ENCODE peak calls at places on chromosomes 6 and 20, in seven cellular contexts. S is adrenal gland, B is stomach, I is prostate gland, W is H1, Y is A549, O is body of pancreas. L is an unnamed sample.

GRCh38 chr20:43305749-43306148 is 116.0 kb upstream of the PTPRT start:
- DNase-seq in S (no peak), B (no peak), O (no peak), Y (no peak), W (no peak), I (no peak), L (no peak)

GRCh38 chr6:107491059-107491609 is 1.2 kb downstream of the SOBP start:
- DNase-seq in I (peak; percentile 21), B (peak; percentile 57), Y (peak; percentile 3), S (peak; percentile 73), O (peak; percentile 39), W (no peak), L (peak; percentile 89)

GRCh38 chr6:148520109-148520841 is 177.6 kb downstream of the SASH1 start:
- DNase-seq in Y (no peak), O (no peak), W (no peak), I (no peak), B (no peak), S (no peak), L (no peak)

GRCh38 chr20:57939499-57939898 is 229.7 kb upstream of the PMEPA1 start:
- DNase-seq in B (no peak), Y (no peak), W (no peak), I (no peak), O (no peak), S (no peak), L (no peak)

GRCh38 chr20:62165762-62166399 is 16.9 kb upstream of the MTG2 start:
- DNase-seq in S (no peak), B (no peak), I (no peak), Y (no peak), W (no peak), O (no peak), L (peak; percentile 48)

GRCh38 chr20:25309395-25310267 is 61.7 kb downstream of the PYGB start:
- DNase-seq in W (no peak), B (peak; percentile 53), S (peak; percentile 89), Y (peak; percentile 96), O (no peak), I (no peak), L (no peak)

GRCh38 chr20:37229300-37229699 is 32.3 kb downstream of the GHRH start:
- DNase-seq in I (no peak), O (no peak), W (peak; percentile 44), B (no peak), S (no peak), Y (no peak), L (no peak)

GRCh38 chr20:39429716-39430115 is 467.6 kb downstream of the DHX35 start:
- DNase-seq in Y (peak; percentile 8), O (peak; percentile 3), S (peak; percentile 39), B (no peak), W (no peak), I (no peak), L (no peak)

GRCh38 chr20:407097-407952 is 774 bp upstream of the RBCK1 start:
- DNase-seq in B (peak; percentile 82), S (peak; percentile 89), Y (peak; percentile 91), W (peak; percentile 72), I (peak; percentile 61), O (peak; percentile 87), L (peak; percentile 78)

GRCh38 chr6:12895721-12896120 is 179.2 kb downstream of the PHACTR1 start:
- DNase-seq in O (no peak), W (no peak), Y (no peak), S (no peak), B (no peak), I (no peak), L (no peak)

GRCh38 chr6:25360611-25361010 is 81.4 kb downstream of the CARMIL1 start:
- DNase-seq in I (no peak), Y (no peak), S (no peak), B (no peak), O (no peak), W (no peak), L (no peak)

GRCh38 chr6:122640377-122640776 is 30.2 kb downstream of the PKIB start:
- DNase-seq in I (no peak), W (no peak), S (no peak), Y (no peak), O (no peak), B (no peak), L (no peak)

GRCh38 chr6:100392423-100392822 is 72.3 kb downstream of the SIM1 start:
- DNase-seq in B (no peak), O (no peak), Y (no peak), W (no peak), S (no peak), I (no peak), L (no peak)

GRCh38 chr20:14067631-14068030 is 72.3 kb downstream of the MACROD2 start:
- DNase-seq in W (no peak), S (no peak), B (no peak), Y (peak; percentile 19), O (no peak), I (no peak), L (no peak)

GRCh38 chr6:165729307-165729936 is 66.4 kb upstream of the PDE10A start:
- DNase-seq in B (peak; percentile 44), S (peak; percentile 42), Y (peak; percentile 13), O (peak; percentile 36), W (no peak), I (no peak), L (no peak)

GRCh38 chr20:1870792-1871550 is 24.2 kb upstream of the SIRPA start:
- DNase-seq in O (no peak), Y (no peak), S (no peak), I (no peak), B (no peak), W (no peak), L (no peak)

GRCh38 chr20:56411759-56412472 is at the start of gene CASS4:
- DNase-seq in W (no peak), B (no peak), O (peak; percentile 54), Y (no peak), S (peak; percentile 35), I (no peak), L (no peak)

GRCh38 chr6:85390775-85391174 is 59.1 kb upstream of the NT5E start:
- DNase-seq in S (no peak), W (no peak), I (no peak), Y (peak; percentile 55), O (no peak), B (no peak), L (no peak)

DNA sequence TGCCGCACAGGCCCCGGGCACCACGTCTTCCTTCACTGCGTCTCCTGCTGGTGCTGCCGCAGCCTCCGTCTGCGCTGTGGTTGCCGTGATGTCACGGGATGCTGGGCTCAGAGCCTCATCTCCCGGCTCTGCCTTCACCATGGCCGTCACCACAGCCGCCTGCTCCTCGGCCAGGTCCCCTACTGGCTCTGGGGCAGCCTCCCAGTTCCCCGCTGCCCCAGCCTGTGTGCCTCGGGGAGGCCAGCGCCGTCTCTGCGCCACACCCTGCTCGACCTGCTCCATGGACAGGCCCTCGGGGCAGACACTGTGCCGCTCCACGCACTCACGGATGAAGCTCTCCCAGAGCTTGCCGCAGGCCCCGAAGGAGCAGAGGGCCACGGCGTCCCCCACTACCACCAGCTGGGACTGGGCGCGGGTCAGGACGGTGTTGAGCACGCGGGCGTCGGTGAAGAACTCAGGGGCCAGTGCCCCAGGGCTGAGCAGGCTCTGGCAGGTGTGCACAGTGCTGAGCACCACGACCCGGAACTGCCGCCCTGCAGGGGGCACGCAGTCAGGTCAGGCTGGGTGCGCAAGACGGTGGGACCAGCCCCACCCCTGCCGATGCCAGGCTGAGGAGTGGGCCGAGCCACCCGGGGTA is 8.2 kb downstream of the HELZ2 start:
- DNase-seq in Y (no peak), I (no peak), S (no peak), W (no peak), B (no peak), O (no peak), L (no peak)
- TF ChIP-seq POLR2A in Y (no peak), I (no peak), S (no peak), W (no peak), B (no peak), O (no peak), L (no peak)

GRCh38 chr6:89830385-89830809 is 717 bp downstream of the CASP8AP2 start:
- DNase-seq in O (no peak), I (no peak), B (no peak), Y (no peak), W (no peak), S (no peak), L (no peak)

GRCh38 chr6:89826029-89826528 is 3.6 kb upstream of the CASP8AP2 start:
- DNase-seq in S (no peak), W (no peak), Y (no peak), I (no peak), B (no peak), O (no peak), L (no peak)

GRCh38 chr6:89834884-89835792 is 5.5 kb downstream of the CASP8AP2 start:
- DNase-seq in I (no peak), W (no peak), S (no peak), O (no peak), Y (no peak), B (no peak), L (no peak)

GRCh38 chr6:89828988-89829590 is 591 bp upstream of the CASP8AP2 start:
- DNase-seq in Y (no peak), O (no peak), S (peak; percentile 22), I (no peak), W (no peak), B (no peak), L (no peak)

DNA sequence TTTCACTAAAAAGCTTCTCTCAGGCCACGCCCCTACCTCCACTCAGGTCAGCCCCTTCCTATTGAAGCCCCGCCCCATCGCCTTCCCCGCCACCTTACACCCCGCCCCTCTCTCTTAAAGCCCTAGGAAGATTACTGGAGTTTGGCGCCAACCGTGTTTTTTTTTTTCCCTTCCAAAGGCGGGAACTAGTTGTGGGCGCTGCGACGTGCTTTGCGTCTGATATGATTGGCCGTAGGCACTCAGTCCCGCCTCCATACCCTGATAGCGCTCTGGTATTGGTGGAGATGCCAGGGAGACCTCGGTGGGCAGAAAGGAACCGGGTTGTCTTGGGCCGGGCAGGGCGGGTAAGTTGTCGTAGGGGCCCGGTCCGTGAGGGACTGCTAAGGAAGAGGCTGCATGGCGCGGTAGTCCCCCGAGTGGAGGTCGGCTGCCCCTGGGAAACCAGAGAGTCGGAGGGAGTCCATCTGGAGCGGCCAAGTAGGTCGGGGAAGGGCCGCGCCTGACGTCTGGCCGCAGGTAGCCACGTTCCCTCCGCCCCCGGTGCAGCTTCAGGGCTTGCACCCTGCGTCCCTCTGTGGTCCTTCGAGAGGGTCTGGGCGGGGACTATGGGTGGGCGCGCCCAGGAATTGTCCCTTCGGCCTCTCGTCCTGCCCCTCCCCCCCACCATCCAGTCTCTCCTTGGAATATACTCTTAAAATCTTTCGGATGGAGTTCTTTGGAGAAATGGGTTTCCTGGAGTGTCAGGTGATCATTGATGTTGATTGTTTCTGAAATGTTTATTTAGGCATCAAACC is at the start of gene CASP8AP2:
- DNase-seq in W (peak; percentile 98), B (peak; percentile 95), Y (peak; percentile 97), S (peak; percentile 97), O (peak; percentile 98), I (peak; percentile 96), L (peak; percentile 93)
- TF ChIP-seq POLR2A in W (peak; percentile 92), B (peak; percentile 42), Y (peak; percentile 79), S (peak; percentile 68), O (peak; percentile 57), I (peak; percentile 76), L (peak; percentile 93)

DNA sequence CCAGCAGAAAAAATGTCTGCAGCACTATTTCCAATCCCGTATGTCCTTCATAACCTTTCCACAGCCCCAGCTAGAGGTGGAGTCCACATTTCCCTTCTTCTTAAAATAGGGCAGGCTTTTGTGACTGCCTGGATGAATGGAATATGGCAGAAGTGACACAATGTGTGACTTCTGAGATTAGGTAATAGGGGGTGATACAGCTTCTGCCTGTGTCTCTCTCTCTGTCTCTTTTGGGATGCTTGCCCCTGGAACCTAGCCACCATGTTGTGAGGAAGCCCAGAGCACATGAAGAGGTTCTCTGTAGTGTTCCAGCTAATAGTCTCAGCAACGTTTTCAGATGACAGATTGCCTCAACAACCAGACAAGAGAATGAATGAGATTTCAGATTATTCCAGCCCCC is 51.4 kb downstream of the CLIC5 start:
- DNase-seq in O (no peak), W (no peak), Y (no peak), B (no peak), S (no peak), I (no peak), L (peak; percentile 31)
- TF ChIP-seq POLR2A in O (no peak), W (no peak), Y (no peak), B (no peak), S (no peak), I (no peak), L (no peak)

GRCh38 chr20:63497946-63498935 is 642 bp downstream of the EEF1A2 start:
- DNase-seq in Y (peak; percentile 62), S (peak; percentile 89), O (peak; percentile 55), W (no peak), I (no peak), B (peak; percentile 61), L (peak; percentile 89)
- TF ChIP-seq POLR2A in Y (no peak), S (peak; percentile 28), O (no peak), W (no peak), I (no peak), B (no peak), L (no peak)

L was measured in heart left ventricle.